ENCODE peak calls at places on chromosome 1, in nine cellular contexts. L is T-helper 2 cell, B is non-pigmented ciliary epithelial cell, S is lower lobe of right lung, E is heart left ventricle, J is T-cell, Z is HT1080, U is NCI-H460, H is breast epithelium. Q is an unnamed sample.

GRCh38 chr1:46784666-46785065 is 14.2 kb upstream of the CYP4B1 start:
- DNase-seq in L (no peak), B (no peak), S (no peak), E (no peak), J (no peak), Z (no peak), U (no peak), H (no peak), Q (no peak)

GRCh38 chr1:224554620-224555259 is 61.4 kb upstream of the CNIH3 start:
- DNase-seq in L (no peak), B (no peak), S (no peak), E (no peak), J (no peak), Z (no peak), U (peak; percentile 26), H (no peak), Q (no peak)

GRCh38 chr1:159311679-159312078 is 9.5 kb downstream of the FCER1A start:
- DNase-seq in L (no peak), B (no peak), S (no peak), E (no peak), J (no peak), Z (no peak), U (no peak), H (peak; percentile 27), Q (no peak)

GRCh38 chr1:224828691-224829090 is 100.8 kb upstream of the DNAH14 start:
- DNase-seq in L (no peak), B (no peak), S (no peak), E (no peak), J (no peak), Z (no peak), U (no peak), H (no peak), Q (no peak)

GRCh38 chr1:110187139-110187890 is 22.8 kb upstream of the KCNC4 start:
- DNase-seq in L (no peak), B (no peak), S (no peak), E (peak; percentile 42), J (no peak), Z (no peak), U (no peak), H (no peak), Q (no peak)

GRCh38 chr1:21537511-21537931 is 28.3 kb downstream of the ALPL start:
- DNase-seq in L (no peak), B (no peak), S (no peak), E (no peak), J (no peak), Z (no peak), U (no peak), H (no peak), Q (no peak)

GRCh38 chr1:15337656-15338402 is 71.9 kb upstream of the EFHD2 start:
- DNase-seq in L (no peak), B (peak; percentile 57), S (peak; percentile 37), E (no peak), J (no peak), Z (peak; percentile 95), U (peak; percentile 91), H (no peak), Q (no peak)

GRCh38 chr1:3352084-3352951 is 102.1 kb upstream of the ARHGEF16 start:
- DNase-seq in L (no peak), B (peak; percentile 63), S (no peak), E (no peak), J (no peak), Z (no peak), U (no peak), H (no peak), Q (no peak)

GRCh38 chr1:44327679-44328491 is 27.2 kb downstream of the ERI3 start:
- DNase-seq in L (no peak), B (peak; percentile 100), S (peak; percentile 75), E (peak; percentile 88), J (no peak), Z (peak; percentile 100), U (peak; percentile 79), H (peak; percentile 96), Q (no peak)

GRCh38 chr1:185257947-185258203 is 59.2 kb downstream of the IVNS1ABP start:
- DNase-seq in L (no peak), B (peak; percentile 30), S (no peak), E (no peak), J (no peak), Z (peak; percentile 32), U (no peak), H (no peak), Q (no peak)

GRCh38 chr1:65991694-65992093 is 199.0 kb downstream of the PDE4B start:
- DNase-seq in L (no peak), B (no peak), S (no peak), E (no peak), J (no peak), Z (no peak), U (no peak), H (no peak), Q (no peak)

GRCh38 chr1:5970623-5971273 is 21.5 kb downstream of the NPHP4 start:
- DNase-seq in L (no peak), B (no peak), S (no peak), E (peak; percentile 27), J (no peak), Z (no peak), U (no peak), H (no peak), Q (no peak)

GRCh38 chr1:64490204-64490818 is 20.4 kb downstream of the CACHD1 start:
- DNase-seq in L (no peak), B (no peak), S (no peak), E (no peak), J (no peak), Z (no peak), U (no peak), H (no peak), Q (no peak)

GRCh38 chr1:156245451-156246232 is 2.2 kb downstream of the PAQR6 start:
- DNase-seq in L (peak; percentile 16), B (no peak), S (peak; percentile 59), E (no peak), J (no peak), Z (no peak), U (no peak), H (no peak), Q (peak; percentile 75)

GRCh38 chr1:26705788-26706237 is 10.0 kb downstream of the ARID1A start:
- DNase-seq in L (no peak), B (peak; percentile 64), S (no peak), E (no peak), J (no peak), Z (peak; percentile 91), U (peak; percentile 41), H (no peak), Q (no peak)

GRCh38 chr1:176183618-176184017 is 23.5 kb downstream of the COP1 start:
- DNase-seq in L (no peak), B (no peak), S (no peak), E (no peak), J (no peak), Z (no peak), U (no peak), H (no peak), Q (no peak)

GRCh38 chr1:14681182-14681581 is 82.7 kb downstream of the KAZN start:
- DNase-seq in L (no peak), B (no peak), S (no peak), E (no peak), J (no peak), Z (peak; percentile 18), U (no peak), H (no peak), Q (no peak)

GRCh38 chr1:214420341-214420740 is 131.1 kb downstream of the PTPN14 start:
- DNase-seq in L (no peak), B (no peak), S (no peak), E (no peak), J (no peak), Z (no peak), U (no peak), H (no peak), Q (no peak)

GRCh38 chr1:246779561-246780175 is 55.5 kb downstream of the SCCPDH start:
- DNase-seq in L (no peak), B (no peak), S (no peak), E (no peak), J (no peak), Z (no peak), U (no peak), H (no peak), Q (peak; percentile 40)

GRCh38 chr1:240178366-240178765 is 86.7 kb downstream of the FMN2 start:
- DNase-seq in L (no peak), B (no peak), S (no peak), E (no peak), J (no peak), Z (no peak), U (no peak), H (no peak), Q (no peak)

GRCh38 chr1:226981838-226982237 is 41.7 kb downstream of the COQ8A start:
- DNase-seq in L (no peak), B (no peak), S (no peak), E (no peak), J (no peak), Z (no peak), U (no peak), H (no peak), Q (no peak)

Q was measured in activated CD8-positive, alpha-beta memory T cell treated with anti-CD3 and anti-CD28 coated beads, Interleukin-2, amount 50 U/mL, for 48 hours.